ENCODE peak calls at places on chromosomes 12 and 14, in five cellular contexts. Z is NCI-H748 treated with DMSO at 0.1 percent for 48 hours; D is stimulated activated CD8-positive, alpha-beta memory T cell treated with anti-CD3 and anti-CD28 coated beads, Interleukin-2, amount 100 ng/mL, for 1 hour; K is KG1; U is NCI-H2171. N is an unnamed sample.

GRCh38 chr12:104671407-104672095 is 214.8 kb downstream of the CHST11 start:
- DNase-seq in D (peak), U (no peak), K (no peak), Z (no peak), N (peak)

GRCh38 chr12:112852127-112852526 is 54.6 kb upstream of the OAS1 start:
- DNase-seq in K (no peak), U (peak), D (no peak), Z (no peak), N (no peak)

GRCh38 chr12:108752387-108752786 is 21.1 kb upstream of the CORO1C start:
- DNase-seq in U (no peak), Z (no peak), D (no peak), K (no peak), N (no peak)

GRCh38 chr12:130838284-130838950 is 633 bp downstream of the STX2 start:
- DNase-seq in Z (peak), D (no peak), K (no peak), U (peak), N (peak)

GRCh38 chr14:99523661-99524050 is 42.4 kb downstream of the CCNK start:
- DNase-seq in D (no peak), U (no peak), Z (no peak), K (no peak), N (no peak)

GRCh38 chr12:95663525-95663924 is 112.2 kb upstream of the USP44 start:
- DNase-seq in D (no peak), U (no peak), Z (no peak), K (no peak), N (no peak)

GRCh38 chr14:92391746-92392145 is 68.8 kb downstream of the SLC24A4 start:
- DNase-seq in K (no peak), D (no peak), U (no peak), Z (no peak), N (no peak)

GRCh38 chr14:101737414-101738367 is 23.8 kb upstream of the PPP2R5C start:
- DNase-seq in D (no peak), Z (no peak), K (no peak), U (no peak), N (no peak)

GRCh38 chr12:4032906-4033628 is 159.9 kb upstream of the PARP11 start:
- DNase-seq in D (no peak), K (no peak), U (no peak), Z (no peak), N (no peak)

GRCh38 chr14:92400579-92401444 is 77.8 kb downstream of the SLC24A4 start:
- DNase-seq in K (no peak), U (no peak), Z (no peak), D (no peak), N (no peak)

GRCh38 chr14:105857816-105858675 is 331.7 kb downstream of the TMEM121 start:
- DNase-seq in K (no peak), U (no peak), Z (no peak), D (no peak), N (no peak)

GRCh38 chr12:1869145-1869544 is 48.8 kb downstream of the LRTM2 start:
- DNase-seq in D (no peak), U (no peak), Z (no peak), K (no peak), N (no peak)

GRCh38 chr14:22915886-22916521 is 2.9 kb downstream of the RBM23 start:
- DNase-seq in K (no peak), D (no peak), U (no peak), Z (no peak), N (no peak)

GRCh38 chr14:101221549-101222160 is 318.1 kb upstream of the RTL1 start:
- DNase-seq in D (no peak), Z (no peak), K (no peak), U (no peak), N (no peak)

GRCh38 chr14:31080060-31080459 is 53.9 kb upstream of the STRN3 start:
- DNase-seq in K (no peak), Z (no peak), D (no peak), U (no peak), N (no peak)

N was measured in activated T-helper 9 cell treated with anti-CD3 and anti-CD28 coated beads, Interleukin-2, amount 50 U/mL, for 16 hours.